ENCODE peak calls at places on chromosomes 7 and 10, in eight cellular contexts. I, O, P, K, W, J, T and B are unnamed samples.

GRCh38 chr7:25515876-25516275 is 287.6 kb upstream of the NPVF start:
- DNase-seq in W (peak), P (no peak), T (no peak), O (no peak), J (no peak), K (no peak), I (no peak), B (no peak)

GRCh38 chr10:90871279-90871760 is 454 bp upstream of the RPP30 start:
- DNase-seq in P (peak), T (peak), O (peak), K (peak), J (peak), W (no peak), I (peak), B (peak)

GRCh38 chr10:43452356-43452914 is 15.5 kb downstream of the ZNF487 start:
- DNase-seq in J (no peak), I (no peak), W (no peak), K (no peak), O (no peak), T (no peak), P (no peak), B (no peak)

GRCh38 chr10:118543714-118544400 is 51.6 kb downstream of the PRLHR start:
- DNase-seq in W (peak), O (peak), T (no peak), P (peak), J (peak), K (peak), I (peak), B (no peak)

GRCh38 chr7:93016085-93016471 is 101.7 kb downstream of the SAMD9 start:
- DNase-seq in W (no peak), K (no peak), I (no peak), J (no peak), T (no peak), O (no peak), P (no peak), B (no peak)

GRCh38 chr7:101818699-101819071 is 1.3 kb downstream of the CUX1 start:
- DNase-seq in W (no peak), I (no peak), T (no peak), P (no peak), K (no peak), J (no peak), O (no peak), B (no peak)

GRCh38 chr7:25619963-25620799 is 391.9 kb upstream of the NPVF start:
- DNase-seq in W (no peak), I (no peak), T (no peak), P (no peak), O (no peak), K (no peak), J (no peak), B (peak)

GRCh38 chr10:42864575-42864974 is 82.0 kb downstream of the BMS1 start:
- DNase-seq in I (peak), T (no peak), O (peak), W (no peak), P (peak), J (no peak), K (no peak), B (no peak)